ENCODE peak calls at places on chromosomes 11 and 22, in four cellular contexts. F is smooth muscle cell of the brain vasculature, R is ovary, D is AG10803. E is an unnamed sample.

GRCh38 chr11:85316967-85317366 is 310.2 kb downstream of the DLG2 start:
- DNase-seq in F (no peak), R (no peak), D (no peak), E (no peak)

GRCh38 chr11:96229354-96229973 is 113.5 kb downstream of the MAML2 start:
- DNase-seq in F (no peak), R (no peak), D (no peak), E (no peak)

GRCh38 chr11:70853103-70853830 is 399.1 kb downstream of the SHANK2 start:
- DNase-seq in F (no peak), R (no peak), D (no peak), E (no peak)

GRCh38 chr11:9535189-9535781 is 38.2 kb upstream of the WEE1 start:
- DNase-seq in F (no peak), R (peak; percentile 58), D (peak; percentile 95), E (peak; percentile 86)

GRCh38 chr11:33015621-33016551 is at the start of gene DEPDC7:
- DNase-seq in F (peak; percentile 65), R (peak; percentile 93), D (peak; percentile 87), E (peak; percentile 64)

GRCh38 chr11:61959026-61959608 is 8.3 kb downstream of the FTH1 start:
- DNase-seq in F (no peak), R (no peak), D (no peak), E (no peak)

GRCh38 chr22:31230871-31231621 is 18.9 kb downstream of the LIMK2 start:
- DNase-seq in F (no peak), R (peak; percentile 56), D (peak; percentile 65), E (peak; percentile 39)

GRCh38 chr22:22201925-22202343 is 42.7 kb upstream of the VPREB1 start:
- DNase-seq in F (no peak), R (no peak), D (no peak), E (no peak)

GRCh38 chr11:66715346-66716085 is 13.5 kb downstream of the SPTBN2 start:
- DNase-seq in F (no peak), R (no peak), D (no peak), E (no peak)

GRCh38 chr11:332651-333480 is 12.2 kb upstream of the IFITM3 start:
- DNase-seq in F (no peak), R (no peak), D (no peak), E (no peak)

GRCh38 chr11:20156876-20157613 is 3.2 kb downstream of the DBX1 start:
- DNase-seq in F (no peak), R (no peak), D (no peak), E (peak; percentile 26)

GRCh38 chr22:23856721-23857605 is 712 bp upstream of the SLC2A11 start:
- DNase-seq in F (no peak), R (peak; percentile 62), D (peak; percentile 56), E (no peak)

GRCh38 chr22:18024276-18024939 is at the start of gene MICAL3:
- DNase-seq in F (no peak), R (peak; percentile 68), D (peak; percentile 68), E (peak; percentile 47)

GRCh38 chr11:5280582-5281102 is 10.9 kb upstream of the HBE1 start:
- DNase-seq in F (peak; percentile 98), R (peak; percentile 55), D (peak; percentile 98), E (no peak)

GRCh38 chr11:93498099-93499040 is 44.8 kb downstream of the SMCO4 start:
- DNase-seq in F (no peak), R (no peak), D (peak; percentile 47), E (no peak)

E was measured in T-helper 9 cell.